ENCODE peak calls at places on chromosomes 5 and 9, in seven cellular contexts. J is HEK293T; I is glomerular endothelial cell; A is activated CD8-positive, alpha-beta T cell treated with anti-CD3 and anti-CD28 coated beads, Interleukin-2, amount 10 ng/mL, durations not matched to agents 7 days and 5 days; T is OCI-LY7; H is amniotic epithelial cell; D is sciatic nerve. P is an unnamed sample.

GRCh38 chr9:87435189-87435880 is 62.3 kb upstream of the DAPK1 start:
- DNase-seq in J (no peak), I (no peak), A (no peak), T (no peak), H (no peak), D (no peak), P (no peak)

GRCh38 chr9:9752722-9753121 is 860.1 kb downstream of the PTPRD start:
- DNase-seq in J (no peak), I (no peak), A (no peak), T (no peak), H (no peak), D (peak), P (no peak)

GRCh38 chr5:96601811-96602244 is 60.3 kb upstream of the CAST start:
- DNase-seq in J (peak), I (peak), A (peak), T (peak), H (peak), D (no peak), P (peak)

GRCh38 chr5:5905186-5905585 is 473.2 kb downstream of the MED10 start:
- DNase-seq in J (no peak), I (no peak), A (no peak), T (no peak), H (no peak), D (no peak), P (no peak)

GRCh38 chr9:26657958-26658357 is 234.6 kb downstream of the CAAP1 start:
- DNase-seq in J (no peak), I (no peak), A (no peak), T (no peak), H (no peak), D (no peak), P (no peak)

GRCh38 chr5:116559673-116560164 is 14.9 kb downstream of the SEMA6A start:
- DNase-seq in J (no peak), I (no peak), A (no peak), T (no peak), H (no peak), D (no peak), P (no peak)

GRCh38 chr9:102779341-102779740 is 215.8 kb upstream of the CYLC2 start:
- DNase-seq in J (no peak), I (no peak), A (no peak), T (no peak), H (no peak), D (no peak), P (no peak)

GRCh38 chr9:94576131-94576530 is 17.5 kb downstream of the FBP2 start:
- DNase-seq in J (no peak), I (no peak), A (no peak), T (no peak), H (no peak), D (no peak), P (no peak)

GRCh38 chr5:147935032-147935431 is 28.7 kb upstream of the C5orf46 start:
- DNase-seq in J (peak), I (peak), A (no peak), T (peak), H (peak), D (no peak), P (peak)

GRCh38 chr5:72723584-72723983 is 92.9 kb upstream of the TNPO1 start:
- DNase-seq in J (no peak), I (no peak), A (no peak), T (no peak), H (no peak), D (no peak), P (no peak)

GRCh38 chr9:114387678-114388431 is at the start of gene AKNA:
- DNase-seq in J (no peak), I (no peak), A (peak), T (peak), H (peak), D (peak), P (no peak)

GRCh38 chr5:11319851-11320580 is 559.0 kb upstream of the DAP start:
- DNase-seq in J (no peak), I (no peak), A (no peak), T (no peak), H (no peak), D (no peak), P (no peak)

GRCh38 chr5:101678494-101679193 is 617.4 kb downstream of the SLCO4C1 start:
- DNase-seq in J (peak), I (peak), A (peak), T (peak), H (peak), D (peak), P (peak)

GRCh38 chr9:137311171-137311970 is 9.3 kb upstream of the NRARP start:
- DNase-seq in J (no peak), I (no peak), A (peak), T (no peak), H (peak), D (peak), P (no peak)

GRCh38 chr5:143648696-143649095 is 163.3 kb upstream of the HMHB1 start:
- DNase-seq in J (no peak), I (no peak), A (no peak), T (no peak), H (no peak), D (no peak), P (no peak)

GRCh38 chr5:79924936-79925893 is 65.8 kb downstream of the MTX3 start:
- DNase-seq in J (no peak), I (no peak), A (peak), T (peak), H (peak), D (no peak), P (no peak)

GRCh38 chr9:108151161-108151586 is 661.6 kb upstream of the KLF4 start:
- DNase-seq in J (no peak), I (no peak), A (no peak), T (no peak), H (peak), D (no peak), P (no peak)

GRCh38 chr9:112097712-112098688 is 77.1 kb downstream of the SUSD1 start:
- DNase-seq in J (peak), I (no peak), A (peak), T (peak), H (peak), D (peak), P (peak)